ENCODE peak calls at places on chromosomes 7 and 10, in seven cellular contexts. U, B, A, D, C, X and F are unnamed samples.

GRCh38 chr7:112421666-112422486 is 28.4 kb upstream of the IFRD1 start:
- DNase-seq in U (no peak), B (peak), A (peak), D (no peak), C (no peak), X (no peak), F (no peak)

GRCh38 chr10:72016608-72017310 is 52.6 kb downstream of the CHST3 start:
- DNase-seq in U (no peak), B (no peak), A (no peak), D (no peak), C (no peak), X (no peak), F (no peak)

GRCh38 chr7:84549409-84549808 is 354.8 kb upstream of the SEMA3A start:
- DNase-seq in U (no peak), B (no peak), A (peak), D (no peak), C (no peak), X (no peak), F (no peak)

GRCh38 chr10:86711957-86712708 is 43.8 kb downstream of the LDB3 start:
- DNase-seq in U (no peak), B (peak), A (peak), D (peak), C (peak), X (peak), F (no peak)

GRCh38 chr7:5231811-5232484 is 41.9 kb downstream of the WIPI2 start:
- DNase-seq in U (peak), B (no peak), A (no peak), D (no peak), C (no peak), X (no peak), F (no peak)

GRCh38 chr10:132452216-132452650 is 55.2 kb downstream of the PWWP2B start:
- DNase-seq in U (peak), B (no peak), A (no peak), D (peak), C (no peak), X (peak), F (peak)

GRCh38 chr7:114481995-114482394 is 67.4 kb downstream of the FOXP2 start:
- DNase-seq in U (no peak), B (peak), A (peak), D (no peak), C (no peak), X (no peak), F (no peak)

GRCh38 chr10:112491144-112491543 is 44.1 kb downstream of the VTI1A start:
- DNase-seq in U (no peak), B (no peak), A (peak), D (no peak), C (no peak), X (no peak), F (no peak)

GRCh38 chr10:50367732-50368131 is 116.4 kb upstream of the ASAH2 start:
- DNase-seq in U (peak), B (peak), A (peak), D (peak), C (peak), X (peak), F (no peak)

GRCh38 chr7:139127648-139128047 is 18.1 kb upstream of the ZC3HAV1 start:
- DNase-seq in U (no peak), B (no peak), A (peak), D (no peak), C (no peak), X (no peak), F (no peak)
- TF ChIP-seq CTCF in U (no peak), B (no peak), A (no peak), D (no peak), C (no peak), X (no peak), F (peak)

GRCh38 chr7:136803028-136803427 is 65.4 kb upstream of the CHRM2 start:
- DNase-seq in U (no peak), B (no peak), A (no peak), D (no peak), C (no peak), X (no peak), F (no peak)

DNA sequence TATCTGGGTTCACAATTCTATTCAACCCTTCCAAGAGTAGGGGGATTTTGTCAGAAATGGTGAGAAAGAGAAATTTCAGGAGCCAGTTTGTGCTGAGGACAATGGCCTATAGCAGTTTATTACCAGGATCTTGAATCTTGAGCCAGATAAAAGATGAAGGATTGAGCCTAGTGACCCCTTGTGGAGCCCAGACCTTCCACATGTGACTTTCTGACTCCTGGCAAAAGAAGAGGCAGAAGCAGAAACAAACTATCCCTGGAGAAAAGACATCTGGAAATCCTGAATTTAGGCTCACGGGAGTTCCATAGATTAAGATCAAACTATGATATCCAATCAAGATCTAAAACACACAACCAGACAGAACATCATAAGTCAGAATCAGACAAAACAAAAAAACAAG is 60.9 kb upstream of the CHRM2 start:
- DNase-seq in U (no peak), B (peak), A (no peak), D (peak), C (no peak), X (no peak), F (no peak)
- TF ChIP-seq CTCF in U (no peak), B (no peak), A (no peak), D (peak), C (no peak), X (no peak), F (peak)

GRCh38 chr10:69389827-69390490 is 26.8 kb downstream of the TACR2 start:
- DNase-seq in U (no peak), B (peak), A (peak), D (peak), C (peak), X (no peak), F (no peak)
- TF ChIP-seq CTCF in U (no peak), B (no peak), A (no peak), D (no peak), C (no peak), X (no peak), F (no peak)

DNA sequence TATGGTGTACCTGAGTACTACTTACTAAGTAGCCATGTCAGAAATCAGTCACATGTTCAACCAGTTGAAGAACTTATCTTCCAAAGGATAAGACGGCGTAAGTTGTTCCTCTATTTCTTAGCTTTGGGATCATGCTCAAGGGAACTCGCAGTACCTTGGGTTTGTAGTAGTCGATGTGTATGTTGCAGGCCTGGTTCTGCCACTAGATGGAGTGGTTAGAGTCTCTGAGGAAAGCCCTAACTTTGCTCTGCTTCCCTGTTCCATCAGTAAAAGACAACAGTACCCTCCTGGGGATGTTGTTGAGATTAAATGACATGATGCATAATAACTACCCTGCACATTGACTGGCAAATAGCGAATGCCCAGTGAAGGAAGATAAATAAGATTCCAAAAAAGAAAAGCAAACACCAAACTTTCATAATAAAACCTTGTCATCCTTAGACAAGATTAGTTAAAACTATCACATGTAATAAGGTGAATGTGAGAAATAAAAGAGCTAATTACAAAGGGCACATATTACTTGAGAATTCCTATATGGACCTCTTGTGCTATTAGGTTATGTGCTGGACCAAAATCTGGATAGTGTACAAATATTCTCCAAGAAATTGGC is 165.9 kb downstream of the ABCA13 start:
- DNase-seq in U (no peak), B (peak), A (peak), D (peak), C (peak), X (peak), F (no peak)
- TF ChIP-seq CTCF in U (no peak), B (peak), A (peak), D (peak), C (peak), X (peak), F (peak)